ENCODE peak calls at places on chromosomes 13 and 19, in five cellular contexts. S, Q, V, Y and J are unnamed samples. For H3K4me1, the result is how much of the 10 kb centered on the place peaks cover.

GRCh38 chr19:5905072-5905778 is 553 bp downstream of the VMAC start:
- DNase-seq in S (no peak), Q (no peak), V (no peak), Y (no peak), J (no peak)

GRCh38 chr13:82216165-82216564 is 1666.1 kb downstream of the SLITRK1 start:
- DNase-seq in S (no peak), Q (no peak), V (no peak), Y (no peak), J (no peak)

GRCh38 chr19:51272183-51272817 is 21.4 kb downstream of the SIGLECL1 start:
- DNase-seq in S (no peak), Q (no peak), V (no peak), Y (no peak), J (no peak)

GRCh38 chr19:32166238-32166637 is 179.2 kb upstream of the ZNF507 start:
- DNase-seq in S (no peak), Q (no peak), V (no peak), Y (no peak), J (no peak)

GRCh38 chr13:85538957-85539356 is 260.3 kb downstream of the SLITRK6 start:
- DNase-seq in S (no peak), Q (no peak), V (no peak), Y (no peak), J (no peak)

GRCh38 chr13:65926750-65927171 is 1303.4 kb downstream of the PCDH9 start:
- DNase-seq in S (no peak), Q (no peak), V (no peak), Y (no peak), J (peak)

GRCh38 chr19:9857920-9858746 is 23.0 kb downstream of the PIN1 start:
- DNase-seq in S (no peak), Q (no peak), V (no peak), Y (no peak), J (no peak)

GRCh38 chr13:24680258-24680920 is at the start of gene ATP12A:
- DNase-seq in S (no peak), Q (no peak), V (no peak), Y (peak), J (no peak)

GRCh38 chr13:113110048-113110851 is 4.7 kb downstream of the F7 start:
- DNase-seq in S (no peak), Q (no peak), V (no peak), Y (peak), J (peak)

GRCh38 chr13:43401364-43401763 is 378.0 kb downstream of the DNAJC15 start:
- DNase-seq in S (no peak), Q (no peak), V (no peak), Y (no peak), J (no peak)

GRCh38 chr19:2237051-2237868 is 636 bp downstream of the SF3A2 start:
- DNase-seq in S (no peak), Q (no peak), V (no peak), Y (no peak), J (no peak)

GRCh38 chr13:21079206-21079605 is 17.8 kb upstream of the LATS2 start:
- DNase-seq in S (no peak), Q (no peak), V (no peak), Y (no peak), J (no peak)

GRCh38 chr19:17510220-17510993 is 1.0 kb upstream of the PGLS start:
- DNase-seq in S (no peak), Q (no peak), V (no peak), Y (no peak), J (no peak)

GRCh38 chr19:2127758-2128157 is 23.6 kb downstream of the AP3D1 start:
- DNase-seq in S (no peak), Q (no peak), V (no peak), Y (no peak), J (no peak)

GRCh38 chr19:33394723-33395560 is 21.4 kb downstream of the CEBPG start:
- DNase-seq in S (no peak), Q (peak), V (no peak), Y (peak), J (peak)

GRCh38 chr19:12994701-12995595 is at the start of gene NFIX:
- DNase-seq in S (peak), Q (peak), V (no peak), Y (peak), J (peak)

GRCh38 chr19:10339380-10339960 is at the start of gene ICAM3:
- DNase-seq in S (no peak), Q (no peak), V (no peak), Y (no peak), J (no peak)

GRCh38 chr13:51797664-51798488 is 6.1 kb downstream of the DHRS12 start:
- DNase-seq in S (no peak), Q (peak), V (no peak), Y (peak), J (no peak)

GRCh38 chr13:70520275-70520674 is 412.0 kb upstream of the KLHL1 start:
- DNase-seq in S (no peak), Q (no peak), V (no peak), Y (no peak), J (no peak)

GRCh38 chr19:27744926-27745844 is 1467.8 kb downstream of the UQCRFS1 start:
- DNase-seq in S (no peak), Q (no peak), V (peak), Y (no peak), J (no peak)

GRCh38 chr13:112696869-112697465 is 7.1 kb downstream of the ATP11A start:
- DNase-seq in S (no peak), Q (no peak), V (no peak), Y (no peak), J (peak)

GRCh38 chr19:6086081-6086858 is 24.0 kb downstream of the RFX2 start:
- DNase-seq in S (no peak), Q (no peak), V (no peak), Y (no peak), J (no peak)

GRCh38 chr13:98485561-98485960 is 91.3 kb downstream of the STK24 start:
- DNase-seq in S (no peak), Q (no peak), V (no peak), Y (no peak), J (no peak)
- H3K4me1 ChIP-seq in S (half or more), Q (under half), V (half or more), Y (under half), J (half or more)

DNA sequence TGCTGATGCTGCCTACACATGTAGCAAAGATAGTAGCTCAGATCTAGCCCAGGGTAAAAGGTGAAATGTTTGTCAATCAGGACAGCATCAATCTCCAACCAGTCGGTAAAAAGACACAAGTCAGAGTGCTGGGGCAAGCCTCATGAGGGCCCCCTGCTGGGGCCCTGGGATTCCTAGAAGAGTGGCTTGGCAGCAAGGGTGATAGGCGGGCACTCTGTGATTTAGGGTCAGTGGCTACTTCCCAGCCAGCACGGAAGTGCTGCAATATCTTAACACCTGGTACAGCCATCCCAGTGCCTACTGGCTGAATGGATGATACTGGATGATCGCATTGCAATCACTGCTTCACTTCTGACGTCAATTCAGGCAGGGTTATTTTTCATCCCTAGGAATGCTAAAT is 432.2 kb downstream of the FGF9 start:
- DNase-seq in S (no peak), Q (no peak), V (no peak), Y (no peak), J (no peak)
- TF ChIP-seq CTCF in S (no peak), Q (no peak), V (no peak), Y (peak), J (no peak)

GRCh38 chr13:47220453-47221150 is 323.7 kb upstream of the HTR2A start:
- DNase-seq in S (no peak), Q (no peak), V (no peak), Y (no peak), J (no peak)
- H3K4me3 ChIP-seq in S (no peak), Q (no peak), V (no peak), Y (no peak), J (no peak)

GRCh38 chr13:99066219-99066618 is 88.4 kb upstream of the DOCK9 start:
- DNase-seq in S (no peak), Q (no peak), V (no peak), Y (no peak), J (no peak)

GRCh38 chr13:99065250-99066015 is 87.6 kb upstream of the DOCK9 start:
- DNase-seq in S (no peak), Q (no peak), V (no peak), Y (no peak), J (no peak)

GRCh38 chr13:99064624-99065249 is 86.9 kb upstream of the DOCK9 start:
- DNase-seq in S (no peak), Q (no peak), V (no peak), Y (no peak), J (no peak)

GRCh38 chr13:99063952-99064351 is 86.1 kb upstream of the DOCK9 start:
- DNase-seq in S (no peak), Q (no peak), V (no peak), Y (no peak), J (no peak)

DNA sequence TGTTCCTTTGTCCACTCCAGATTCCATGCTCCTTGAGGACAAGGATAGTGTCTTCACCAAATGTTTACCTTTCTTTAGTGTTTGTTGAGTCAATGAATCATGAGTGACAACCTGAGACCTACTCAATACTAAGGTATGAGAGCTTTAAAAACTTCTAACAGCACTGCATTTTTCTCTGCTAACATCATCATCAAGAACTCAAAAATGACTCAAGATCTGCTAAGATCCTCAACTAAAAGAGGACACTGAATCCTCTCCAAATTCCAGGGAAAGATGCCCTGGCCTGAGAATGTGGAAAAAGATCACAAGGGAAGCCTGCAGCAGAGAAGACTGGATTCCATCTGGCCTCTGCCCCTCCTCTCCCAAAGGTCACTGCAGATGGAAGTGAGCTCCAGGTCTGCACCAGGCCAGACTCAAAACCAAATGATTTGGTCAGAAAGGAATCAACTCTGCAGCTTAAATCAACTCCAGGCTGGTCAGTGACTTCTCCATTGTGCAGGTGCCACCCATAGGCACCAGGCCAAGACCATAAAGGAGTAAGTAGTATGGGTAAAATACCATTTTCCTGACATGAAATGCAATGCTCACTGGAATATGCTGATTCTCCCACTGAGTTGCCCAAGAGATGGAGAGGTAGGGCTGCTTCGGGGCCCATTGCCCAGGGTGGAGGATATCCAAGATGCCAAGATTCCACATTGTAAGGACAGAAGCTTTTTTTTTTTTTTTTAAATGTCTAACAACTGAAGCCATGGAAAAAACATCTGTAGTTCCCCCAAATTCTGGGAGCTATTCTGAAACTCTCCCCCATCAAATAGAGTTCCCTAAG is 89.5 kb upstream of the DOCK9 start:
- DNase-seq in S (no peak), Q (no peak), V (peak), Y (no peak), J (no peak)
- H3K4me1 ChIP-seq in S (under half), Q (under half), V (under half), Y (under half), J (under half)

GRCh38 chr13:49214917-49215376 is 5.2 kb upstream of the MLNR start:
- DNase-seq in S (no peak), Q (no peak), V (no peak), Y (no peak), J (no peak)
- TF ChIP-seq CTCF in S (no peak), Q (no peak), V (no peak), Y (no peak), J (no peak)

GRCh38 chr13:31208554-31209122 is 8.9 kb downstream of the B3GLCT start:
- DNase-seq in S (no peak), Q (no peak), V (no peak), Y (no peak), J (no peak)
- H3K4me3 ChIP-seq in S (no peak), Q (no peak), V (no peak), Y (no peak), J (no peak)

GRCh38 chr13:35057858-35058257 is 115.8 kb downstream of the NBEA start:
- DNase-seq in S (no peak), Q (no peak), V (no peak), Y (no peak), J (no peak)
- H3K4me1 ChIP-seq in S (under half), Q (under half), V (under half), Y (under half), J (under half)

GRCh38 chr19:36142046-36142445 is 2.2 kb downstream of the CAPNS1 start:
- DNase-seq in S (no peak), Q (no peak), V (no peak), Y (no peak), J (no peak)

GRCh38 chr19:36139120-36139472 is 770 bp upstream of the CAPNS1 start:
- DNase-seq in S (no peak), Q (no peak), V (no peak), Y (no peak), J (no peak)

GRCh38 chr19:36140289-36141038 is 598 bp downstream of the CAPNS1 start:
- DNase-seq in S (no peak), Q (peak), V (no peak), Y (peak), J (peak)

GRCh38 chr19:36141039-36141914 is 1.4 kb downstream of the CAPNS1 start:
- DNase-seq in S (peak), Q (peak), V (no peak), Y (peak), J (peak)

GRCh38 chr19:36139473-36140288 is at the start of gene CAPNS1:
- DNase-seq in S (peak), Q (peak), V (no peak), Y (peak), J (peak)
- TF ChIP-seq CTCF in S (peak), Q (no peak), V (peak), Y (peak), J (no peak)

GRCh38 chr19:42285546-42285945 is 16.4 kb upstream of the PRR19 start:
- DNase-seq in S (no peak), Q (peak), V (no peak), Y (no peak), J (no peak)
- H3K4me3 ChIP-seq in S (peak), Q (no peak), V (no peak), Y (peak), J (peak)

GRCh38 chr19:47819841-47820244 is 1.9 kb upstream of the CRX start:
- DNase-seq in S (no peak), Q (no peak), V (no peak), Y (no peak), J (no peak)
- H3K4me1 ChIP-seq in S (under half), Q (under half), V (under half), Y (under half), J (under half)